ENCODE peak calls at places on chromosome 13, in five cellular contexts. U is IMR-90, A is body of pancreas, Z is GM12878, O is adrenal gland. V is an unnamed sample.

GRCh38 chr13:39603424-39603947 is 493 bp upstream of the LHFPL6 start:
- DNase-seq in O (peak), Z (no peak), U (peak), A (no peak), V (no peak)

GRCh38 chr13:20360835-20361412 is 128.8 kb upstream of the GJB6 start:
- DNase-seq in U (no peak), O (no peak), Z (no peak), A (no peak), V (no peak)

GRCh38 chr13:113970810-113971470 is 2.9 kb downstream of the C13orf46 start:
- DNase-seq in A (peak), U (peak), O (no peak), Z (no peak), V (peak)

GRCh38 chr13:28185256-28185655 is 46.9 kb downstream of the PAN3 start:
- DNase-seq in A (no peak), U (no peak), O (no peak), Z (no peak), V (no peak)

GRCh38 chr13:80530902-80531301 is 190.0 kb upstream of the SPRY2 start:
- DNase-seq in O (no peak), A (no peak), U (no peak), Z (no peak), V (no peak)

GRCh38 chr13:27024781-27025492 is 146.7 kb downstream of the USP12 start:
- DNase-seq in A (no peak), O (no peak), Z (no peak), U (no peak), V (no peak)

GRCh38 chr13:66795636-66796035 is 434.5 kb downstream of the PCDH9 start:
- DNase-seq in O (no peak), U (no peak), Z (no peak), A (no peak), V (no peak)

GRCh38 chr13:78401833-78402232 is 201.5 kb downstream of the POU4F1 start:
- DNase-seq in Z (no peak), U (no peak), O (no peak), A (no peak), V (no peak)

GRCh38 chr13:25420161-25420560 is 48.4 kb downstream of the ATP8A2 start:
- DNase-seq in Z (no peak), A (no peak), U (no peak), O (no peak), V (no peak)

GRCh38 chr13:95246292-95247082 is 54.8 kb downstream of the ABCC4 start:
- DNase-seq in Z (no peak), U (no peak), O (no peak), A (no peak), V (no peak)

GRCh38 chr13:74103970-74104555 is 30.1 kb downstream of the KLF12 start:
- DNase-seq in O (no peak), A (no peak), Z (no peak), U (no peak), V (no peak)

GRCh38 chr13:112481458-112481857 is 105.3 kb downstream of the SPACA7 start:
- DNase-seq in A (no peak), Z (no peak), O (no peak), U (no peak), V (no peak)

GRCh38 chr13:20977394-20977793 is 74.8 kb upstream of the XPO4 start:
- DNase-seq in A (no peak), U (no peak), O (no peak), Z (no peak), V (no peak)

GRCh38 chr13:28161370-28161769 is 23.0 kb downstream of the PAN3 start:
- DNase-seq in Z (no peak), O (no peak), U (peak), A (no peak), V (no peak)

GRCh38 chr13:98839826-98840769 is 87.6 kb upstream of the SLC15A1 start:
- DNase-seq in O (peak), A (peak), U (peak), Z (no peak), V (peak)

GRCh38 chr13:80339841-80340642 is 884 bp downstream of the SPRY2 start:
- DNase-seq in U (peak), Z (no peak), O (peak), A (peak), V (peak)

GRCh38 chr13:111901301-111901905 is 165.5 kb upstream of the SOX1 start:
- DNase-seq in U (no peak), A (no peak), O (no peak), Z (no peak), V (no peak)

GRCh38 chr13:24060993-24061392 is 99.5 kb upstream of the SPATA13 start:
- DNase-seq in U (no peak), Z (no peak), O (no peak), A (no peak), V (no peak)

GRCh38 chr13:50230365-50230978 is 215.2 kb downstream of the KCNRG start:
- DNase-seq in Z (no peak), U (peak), A (no peak), O (no peak), V (no peak)

GRCh38 chr13:100128838-100129237 is 39.9 kb downstream of the PCCA start:
- DNase-seq in Z (no peak), A (no peak), U (no peak), O (no peak), V (no peak)

GRCh38 chr13:46339035-46339666 is 47.9 kb downstream of the RUBCNL start:
- DNase-seq in A (no peak), U (peak), O (peak), Z (peak), V (no peak)

GRCh38 chr13:59658736-59659330 is 504.9 kb downstream of the DIAPH3 start:
- DNase-seq in O (no peak), A (no peak), Z (no peak), U (no peak), V (no peak)

GRCh38 chr13:27379694-27380596 is 44.5 kb upstream of the GTF3A start:
- DNase-seq in U (peak), Z (no peak), A (peak), O (peak), V (peak)

GRCh38 chr13:19817106-19817505 is 34.4 kb upstream of the PSPC1 start:
- DNase-seq in O (no peak), U (no peak), Z (no peak), A (no peak), V (no peak)

GRCh38 chr13:98468352-98468751 is 108.6 kb downstream of the STK24 start:
- DNase-seq in Z (no peak), O (no peak), U (no peak), A (no peak), V (no peak)

GRCh38 chr13:93320942-93321341 is 94.3 kb downstream of the GPC6 start:
- DNase-seq in U (peak), Z (no peak), O (no peak), A (no peak), V (no peak)

GRCh38 chr13:74005320-74006154 is 128.7 kb downstream of the KLF12 start:
- DNase-seq in Z (no peak), O (no peak), U (no peak), A (no peak), V (no peak)

GRCh38 chr13:27960362-27961226 is 8.5 kb downstream of the CDX2 start:
- DNase-seq in U (no peak), O (no peak), Z (no peak), A (peak), V (peak)

GRCh38 chr13:60433505-60433904 is 36.5 kb downstream of the TDRD3 start:
- DNase-seq in Z (no peak), A (no peak), O (no peak), U (no peak), V (no peak)

GRCh38 chr13:102309110-102309509 is 92.7 kb downstream of the FGF14 start:
- DNase-seq in A (no peak), O (no peak), U (no peak), Z (no peak), V (no peak)

GRCh38 chr13:21420706-21421105 is 38.4 kb downstream of the ZDHHC20 start:
- DNase-seq in U (peak), O (no peak), Z (no peak), A (no peak), V (no peak)

GRCh38 chr13:45422731-45423130 is 4.6 kb upstream of the SLC25A30 start:
- DNase-seq in U (no peak), A (no peak), O (no peak), Z (no peak), V (no peak)

GRCh38 chr13:112870737-112871287 is 98.2 kb upstream of the MCF2L start:
- DNase-seq in O (no peak), A (no peak), U (no peak), Z (no peak), V (no peak)

GRCh38 chr13:112859817-112860190 is 109.2 kb upstream of the MCF2L start:
- DNase-seq in O (peak), Z (no peak), A (no peak), U (peak), V (no peak)

GRCh38 chr13:105410602-105411001 is 1124.9 kb downstream of the EFNB2 start:
- DNase-seq in O (peak), Z (no peak), A (peak), U (peak), V (peak)

GRCh38 chr13:27371932-27372331 is 52.5 kb upstream of the GTF3A start:
- DNase-seq in O (no peak), Z (no peak), A (peak), U (no peak), V (no peak)

GRCh38 chr13:64347662-64348061 is 2882.5 kb downstream of the PCDH9 start:
- DNase-seq in U (peak), O (no peak), Z (no peak), A (no peak), V (no peak)

GRCh38 chr13:33125821-33126570 is 109.8 kb downstream of the KL start:
- DNase-seq in U (peak), O (peak), A (peak), Z (no peak), V (peak)

GRCh38 chr13:50125556-50126377 is 110.5 kb downstream of the KCNRG start:
- DNase-seq in U (peak), A (peak), Z (no peak), O (peak), V (peak)

GRCh38 chr13:50318887-50319286 is 303.6 kb downstream of the KCNRG start:
- DNase-seq in Z (no peak), U (no peak), A (no peak), O (no peak), V (no peak)

GRCh38 chr13:43785681-43786471 is 896 bp downstream of the ENOX1 start:
- DNase-seq in A (peak), Z (no peak), U (peak), O (peak), V (peak)

GRCh38 chr13:43786766-43787517 is at the start of gene ENOX1:
- DNase-seq in O (peak), U (peak), Z (no peak), A (peak), V (peak)

GRCh38 chr13:43787518-43787891 is 733 bp upstream of the ENOX1 start:
- DNase-seq in Z (no peak), U (no peak), A (no peak), O (no peak), V (no peak)

GRCh38 chr13:43785166-43785680 is 1.5 kb downstream of the ENOX1 start:
- DNase-seq in A (no peak), O (no peak), Z (no peak), U (peak), V (no peak)

DNA sequence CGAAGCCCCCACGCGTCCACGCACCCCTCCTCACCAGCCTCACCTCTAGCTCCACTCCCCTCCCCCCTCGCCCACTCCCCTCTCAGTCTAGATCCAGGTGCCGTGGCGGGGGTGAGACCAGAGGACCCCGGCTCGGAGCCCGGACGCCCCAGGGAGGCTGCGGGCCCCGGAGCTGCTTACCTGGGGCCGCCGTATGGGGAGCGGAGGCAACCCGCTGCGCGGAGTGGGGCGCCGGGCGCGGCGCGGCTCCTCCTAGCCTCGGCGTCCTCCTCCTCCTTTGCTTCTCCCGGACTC is 353 bp downstream of the ENOX1 start:
- DNase-seq in A (peak), Z (no peak), U (no peak), O (no peak), V (no peak)
- H3K4me3 ChIP-seq in A (peak), Z (peak), U (peak), O (no peak), V (peak)

GRCh38 chr13:110869805-110870706 is 44.8 kb downstream of the ANKRD10 start:
- DNase-seq in O (peak), U (peak), A (peak), Z (no peak), V (peak)
- TF ChIP-seq POLR2A in O (peak), U (peak), A (peak), Z (no peak), V (no peak)

DNA sequence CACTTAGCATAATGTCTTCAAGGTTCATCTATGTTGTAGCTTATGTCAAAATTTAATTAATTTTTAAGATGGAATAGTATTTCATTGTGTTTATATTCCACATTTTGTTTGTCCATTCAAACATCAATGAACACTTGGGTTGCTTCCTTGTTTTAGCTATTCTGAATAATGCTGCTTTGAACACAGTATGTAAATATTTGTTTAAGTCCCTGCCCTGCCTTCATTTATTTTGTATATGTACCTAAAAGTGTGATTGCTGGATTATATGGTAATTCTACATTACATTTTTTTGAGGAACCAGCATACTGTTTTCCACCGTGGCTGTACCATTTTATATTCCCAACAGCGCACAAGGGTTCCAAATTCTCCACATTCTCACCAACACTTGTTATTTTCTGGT is 17.6 kb upstream of the SUCLA2 start:
- DNase-seq in A (no peak), U (no peak), Z (no peak), O (no peak), V (no peak)
- H3K27ac ChIP-seq in A (no peak), U (no peak), Z (no peak), O (no peak), V (no peak)

GRCh38 chr13:48222358-48223015 is 10.5 kb upstream of the ITM2B start:
- DNase-seq in Z (no peak), A (no peak), U (peak), O (no peak), V (peak)

GRCh38 chr13:48223016-48223385 is 10.0 kb upstream of the ITM2B start:
- DNase-seq in U (no peak), O (no peak), A (no peak), Z (no peak), V (no peak)

GRCh38 chr13:48216204-48216711 is 16.7 kb upstream of the ITM2B start:
- DNase-seq in O (no peak), U (no peak), Z (no peak), A (no peak), V (no peak)

GRCh38 chr13:48221301-48222190 is 11.5 kb upstream of the ITM2B start:
- DNase-seq in Z (no peak), U (no peak), A (no peak), O (no peak), V (no peak)

DNA sequence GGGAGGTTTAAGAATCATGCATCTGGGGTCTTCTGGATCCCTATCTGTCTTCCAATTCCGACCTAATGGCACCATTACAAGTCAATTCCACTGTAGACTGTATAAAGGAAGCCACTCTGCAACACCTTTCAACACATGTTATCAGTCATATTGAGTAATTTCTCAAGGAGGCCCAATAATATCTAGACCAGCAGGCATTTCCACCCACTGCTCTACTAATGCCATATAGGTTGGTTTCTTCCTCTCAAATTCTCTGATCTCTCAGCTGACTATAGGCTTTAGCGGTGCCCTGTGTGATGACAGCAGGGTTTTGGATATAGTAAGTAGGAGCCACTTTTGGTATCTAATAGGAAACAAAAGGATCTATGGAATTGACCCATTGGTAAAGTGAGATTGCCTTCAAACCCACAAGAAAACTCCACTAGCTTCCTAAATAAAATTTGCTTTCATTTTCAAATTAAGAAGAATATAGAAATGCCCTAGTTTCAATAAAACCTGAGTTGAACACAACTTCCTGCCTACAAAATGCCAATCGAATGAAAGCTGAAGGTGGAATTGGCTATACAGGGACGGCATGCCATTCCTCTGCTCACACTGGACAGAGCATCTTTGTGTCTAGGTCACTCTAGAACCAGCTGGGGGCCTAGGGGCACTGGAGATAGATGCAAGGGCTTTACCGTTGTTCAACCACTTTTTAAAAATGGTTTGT is 12.3 kb upstream of the ITM2B start:
- DNase-seq in U (no peak), O (no peak), A (no peak), Z (no peak), V (no peak)
- H3K4me3 ChIP-seq in U (no peak), O (no peak), A (no peak), Z (no peak), V (no peak)

GRCh38 chr13:41458939-41459753 is 1.8 kb downstream of the RGCC start:
- DNase-seq in O (no peak), U (peak), A (peak), Z (no peak), V (no peak)

GRCh38 chr13:41458187-41458938 is 1.0 kb downstream of the RGCC start:
- DNase-seq in O (peak), Z (no peak), A (peak), U (peak), V (peak)

GRCh38 chr13:41455725-41456419 is 1.5 kb upstream of the RGCC start:
- DNase-seq in O (no peak), U (no peak), Z (no peak), A (no peak), V (no peak)

GRCh38 chr13:41457589-41458186 is 338 bp downstream of the RGCC start:
- DNase-seq in Z (no peak), O (no peak), U (no peak), A (no peak), V (no peak)

DNA sequence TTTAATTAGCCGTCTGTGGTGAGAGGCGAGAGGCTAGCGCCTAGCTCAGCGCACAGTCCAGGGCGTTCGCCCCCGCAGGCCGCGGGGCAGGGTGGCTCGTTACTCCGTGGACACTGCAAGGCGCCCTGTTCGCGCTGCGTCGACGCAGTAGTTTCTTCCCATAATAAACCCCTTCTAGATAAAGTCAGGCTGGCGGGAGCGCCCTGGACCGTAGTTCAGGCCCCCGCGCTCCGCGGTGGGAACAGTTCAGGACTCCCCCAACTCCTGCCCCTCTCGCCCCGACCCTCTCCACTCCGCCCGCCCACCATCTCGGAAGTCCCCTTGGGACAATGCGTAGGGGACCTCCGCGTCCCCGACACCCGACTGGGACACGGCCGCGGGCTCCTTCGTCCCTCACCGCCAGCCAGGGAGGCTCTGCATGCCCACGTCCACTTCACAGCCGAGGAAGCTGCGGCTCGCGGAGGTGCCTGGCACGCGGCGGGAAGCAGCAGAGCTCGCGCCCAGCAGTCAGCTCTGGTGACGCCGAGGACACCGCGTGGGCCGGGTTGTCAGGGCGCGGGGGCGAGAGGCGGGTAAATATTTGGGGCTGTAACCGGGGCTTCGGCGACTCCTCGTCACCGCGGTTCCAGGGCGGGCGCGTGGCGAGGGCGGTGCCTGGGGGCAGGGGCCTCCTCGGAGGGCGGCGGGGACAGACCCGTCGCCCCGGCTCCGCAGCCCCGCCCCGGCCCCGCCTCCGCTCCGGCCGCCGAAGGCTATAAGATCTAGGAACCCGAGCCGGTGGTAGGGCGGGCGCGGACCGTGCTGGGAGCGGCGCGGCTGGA is at the start of gene RGCC:
- DNase-seq in U (peak), A (peak), O (peak), Z (no peak), V (peak)
- TF ChIP-seq POLR2A in U (no peak), A (peak), O (peak), Z (no peak), V (peak)

DNA sequence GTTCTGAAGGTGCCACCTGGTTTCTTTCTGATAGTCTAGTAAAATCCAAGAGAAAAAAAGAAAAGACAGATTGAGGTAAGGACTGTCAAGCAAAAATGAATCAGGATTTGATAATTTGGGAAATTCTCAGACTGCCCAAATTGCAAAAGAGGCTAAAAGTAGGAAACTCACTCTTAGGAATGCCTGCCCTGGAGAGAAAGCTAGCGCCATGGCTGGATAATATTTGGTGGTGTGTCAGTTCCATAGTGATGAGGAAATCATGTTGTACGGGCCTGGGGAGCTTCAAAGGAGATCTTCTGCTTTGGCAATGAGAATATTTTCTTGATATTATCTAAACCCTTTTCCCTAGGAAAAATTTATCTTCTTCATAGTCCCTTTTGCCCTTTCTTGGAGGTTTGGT is 1008.1 kb upstream of the SLC10A2 start:
- DNase-seq in Z (no peak), O (no peak), A (no peak), U (no peak), V (no peak)
- H3K27ac ChIP-seq in Z (no peak), O (no peak), A (no peak), U (no peak), V (no peak)

V was measured in right lobe of liver.